ENCODE peak calls at places on chromosomes 7 and 10, in four cellular contexts. G, S, B and N are unnamed samples.

GRCh38 chr7:11130012-11130411 is 156.3 kb downstream of the PHF14 start:
- DNase-seq in G (no peak), S (no peak), B (no peak), N (no peak)

GRCh38 chr7:1811850-1812692 is 142.0 kb downstream of the ELFN1 start:
- DNase-seq in G (no peak), S (peak; percentile 16), B (no peak), N (no peak)

GRCh38 chr7:15972767-15973362 is 286.4 kb upstream of the MEOX2 start:
- DNase-seq in G (no peak), S (no peak), B (no peak), N (no peak)

GRCh38 chr10:98423691-98424120 is 8.7 kb upstream of the PYROXD2 start:
- DNase-seq in G (no peak), S (no peak), B (no peak), N (no peak)

GRCh38 chr7:24829787-24830186 is 72.5 kb upstream of the GSDME start:
- DNase-seq in G (no peak), S (no peak), B (no peak), N (no peak)

GRCh38 chr10:80700760-80701444 is 163.2 kb downstream of the SH2D4B start:
- DNase-seq in G (no peak), S (no peak), B (no peak), N (no peak)

GRCh38 chr7:73737491-73738219 is 947 bp downstream of the ABHD11 start:
- DNase-seq in G (no peak), S (no peak), B (no peak), N (no peak)

GRCh38 chr10:17001961-17002749 is 127.5 kb downstream of the CUBN start:
- DNase-seq in G (peak; percentile 28), S (peak; percentile 20), B (no peak), N (no peak)

GRCh38 chr7:24864214-24864817 is 107.1 kb upstream of the GSDME start:
- DNase-seq in G (no peak), S (no peak), B (no peak), N (no peak)

GRCh38 chr7:30469303-30469702 is 9.3 kb downstream of the NOD1 start:
- DNase-seq in G (no peak), S (no peak), B (no peak), N (no peak)

GRCh38 chr7:157320607-157320979 is 16.2 kb upstream of the DNAJB6 start:
- DNase-seq in G (no peak), S (no peak), B (no peak), N (peak; percentile 60)

GRCh38 chr7:127886248-127886647 is 145.0 kb downstream of the LRRC4 start:
- DNase-seq in G (no peak), S (no peak), B (no peak), N (no peak)